ENCODE peak calls at places on chromosome 22, in ten cellular contexts. O is fibroblast of mammary gland, J is AG09309, P is A549, B is GM23338, H is kidney, I is cardiac fibroblast, W is fibroblast of lung, N is lower lobe of right lung, F is MM.1S. E is an unnamed sample.

GRCh38 chr22:41050873-41051272 is 41.5 kb upstream of the EP300 start:
- DNase-seq in O (peak; percentile 30), J (no peak), P (no peak), B (no peak), H (no peak), I (no peak), W (no peak), N (no peak), F (no peak), E (no peak)

GRCh38 chr22:23384451-23384850 is 195.6 kb downstream of the IGLL1 start:
- DNase-seq in O (no peak), J (no peak), P (no peak), B (no peak), H (peak; percentile 71), I (no peak), W (no peak), N (peak; percentile 49), F (no peak), E (no peak)

GRCh38 chr22:47587861-47588582 is 825.6 kb downstream of the TBC1D22A start:
- DNase-seq in O (no peak), J (no peak), P (no peak), B (no peak), H (no peak), I (no peak), W (no peak), N (no peak), F (no peak), E (no peak)

GRCh38 chr22:39530692-39531331 is 1.7 kb downstream of the RPS19BP1 start:
- DNase-seq in O (peak; percentile 56), J (no peak), P (no peak), B (peak; percentile 89), H (peak; percentile 57), I (peak; percentile 67), W (peak; percentile 54), N (peak; percentile 38), F (peak; percentile 60), E (no peak)

GRCh38 chr22:30290679-30291333 is 1.5 kb upstream of the CASTOR1 start:
- DNase-seq in O (peak; percentile 73), J (no peak), P (no peak), B (peak; percentile 41), H (peak; percentile 96), I (peak; percentile 87), W (peak; percentile 69), N (peak; percentile 87), F (no peak), E (no peak)

GRCh38 chr22:45878051-45878764 is 98.8 kb downstream of the WNT7B start:
- DNase-seq in O (no peak), J (no peak), P (no peak), B (no peak), H (peak; percentile 64), I (no peak), W (no peak), N (peak; percentile 38), F (no peak), E (no peak)

GRCh38 chr22:45454260-45454659 is 40.8 kb downstream of the RIBC2 start:
- DNase-seq in O (peak; percentile 95), J (peak; percentile 85), P (no peak), B (no peak), H (no peak), I (no peak), W (peak; percentile 67), N (no peak), F (no peak), E (no peak)

GRCh38 chr22:31082606-31083376 is 1.7 kb downstream of the SMTN start:
- DNase-seq in O (peak; percentile 77), J (no peak), P (peak; percentile 74), B (peak; percentile 79), H (peak; percentile 87), I (peak; percentile 79), W (peak; percentile 79), N (no peak), F (no peak), E (no peak)

GRCh38 chr22:27397948-27398330 is 403.6 kb downstream of the MN1 start:
- DNase-seq in O (peak; percentile 47), J (no peak), P (no peak), B (no peak), H (peak; percentile 88), I (peak; percentile 88), W (peak; percentile 85), N (peak; percentile 53), F (no peak), E (no peak)

GRCh38 chr22:23603266-23603665 is 23.2 kb upstream of the IGLL1 start:
- DNase-seq in O (no peak), J (no peak), P (no peak), B (no peak), H (no peak), I (no peak), W (no peak), N (no peak), F (no peak), E (no peak)

GRCh38 chr22:46036558-46037408 is 59.8 kb upstream of the WNT7B start:
- DNase-seq in O (peak; percentile 39), J (no peak), P (peak; percentile 69), B (peak; percentile 74), H (peak; percentile 82), I (peak; percentile 33), W (no peak), N (no peak), F (peak; percentile 78), E (no peak)

GRCh38 chr22:28822930-28823481 is 22.6 kb upstream of the XBP1 start:
- DNase-seq in O (no peak), J (no peak), P (no peak), B (no peak), H (peak; percentile 42), I (no peak), W (no peak), N (no peak), F (peak; percentile 97), E (no peak)

GRCh38 chr22:30866811-30867271 is 101.7 kb downstream of the MORC2 start:
- DNase-seq in O (no peak), J (no peak), P (peak; percentile 22), B (peak; percentile 35), H (peak; percentile 45), I (no peak), W (no peak), N (no peak), F (no peak), E (no peak)

GRCh38 chr22:46454910-46455269 is 82.5 kb downstream of the CELSR1 start:
- DNase-seq in O (no peak), J (no peak), P (peak; percentile 41), B (no peak), H (no peak), I (no peak), W (no peak), N (no peak), F (no peak), E (no peak)

GRCh38 chr22:46763051-46763705 is 728 bp downstream of the TBC1D22A start:
- DNase-seq in O (peak; percentile 20), J (no peak), P (no peak), B (peak; percentile 51), H (peak; percentile 88), I (peak; percentile 76), W (peak; percentile 8), N (peak; percentile 48), F (peak; percentile 28), E (no peak)

GRCh38 chr22:39236321-39237275 is 8.2 kb downstream of the PDGFB start:
- DNase-seq in O (no peak), J (no peak), P (no peak), B (no peak), H (peak; percentile 59), I (peak; percentile 39), W (no peak), N (peak; percentile 51), F (peak; percentile 95), E (no peak)

DNA sequence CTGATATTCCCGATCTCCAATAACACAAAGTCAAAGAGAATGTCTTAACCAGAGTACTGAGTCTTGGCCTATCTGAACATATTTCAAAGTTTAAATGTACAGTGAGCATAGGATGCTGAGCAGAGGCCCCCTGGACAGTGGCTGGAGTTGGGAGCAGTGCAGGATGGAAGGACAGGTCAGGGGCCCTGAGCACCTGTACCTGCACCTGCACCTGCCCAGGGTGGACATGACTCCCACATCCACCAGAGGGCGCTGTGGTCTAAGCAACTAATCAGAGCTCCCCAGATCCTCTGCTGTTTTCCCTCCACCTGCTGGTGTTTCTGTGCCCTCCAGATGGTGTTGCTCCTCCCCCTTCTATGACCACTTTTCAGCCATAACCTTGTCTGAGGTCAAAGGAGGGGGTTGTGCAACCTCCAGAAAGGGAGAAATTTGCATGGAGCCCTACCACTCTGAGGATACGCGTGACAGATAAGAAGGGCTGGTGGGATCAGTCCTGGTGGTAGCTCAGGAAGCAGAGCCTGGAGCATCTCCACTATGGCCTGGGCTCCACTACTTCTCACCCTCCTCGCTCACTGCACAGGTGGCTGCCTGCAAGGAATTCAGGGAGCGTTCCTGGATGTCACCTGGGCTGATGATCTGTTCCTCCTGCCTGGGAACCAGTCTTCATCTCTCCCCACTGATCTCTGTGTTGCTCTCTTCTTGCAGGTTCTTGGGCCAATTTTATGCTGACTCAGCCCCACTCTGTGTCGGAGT is 49.1 kb upstream of the VPREB1 start:
- DNase-seq in O (peak; percentile 57), J (no peak), P (peak; percentile 75), B (peak; percentile 96), H (no peak), I (peak; percentile 56), W (peak; percentile 49), N (peak; percentile 74), F (peak; percentile 97), E (peak; percentile 31)
- TF ChIP-seq CTCF in O (peak; percentile 75), J (peak; percentile 73), P (peak; percentile 64), B (peak; percentile 90), H (peak; percentile 76), I (peak; percentile 84), W (peak; percentile 44), N (peak; percentile 84), F (peak; percentile 97), E (peak; percentile 97)

GRCh38 chr22:50676211-50676636 is 3.6 kb downstream of the SHANK3 start:
- DNase-seq in O (no peak), J (no peak), P (no peak), B (no peak), H (no peak), I (no peak), W (no peak), N (no peak), F (no peak), E (no peak)
- H3K4me3 ChIP-seq in O (no peak overlapping the region), J (no peak overlapping the region), P (no peak overlapping the region), B (peak overlapping the region; percentile 61), H (peak overlapping the region; percentile 20), I (no peak overlapping the region), W (no peak overlapping the region), N (peak overlapping the region; percentile 58), F (no peak overlapping the region), E (no peak overlapping the region)

DNA sequence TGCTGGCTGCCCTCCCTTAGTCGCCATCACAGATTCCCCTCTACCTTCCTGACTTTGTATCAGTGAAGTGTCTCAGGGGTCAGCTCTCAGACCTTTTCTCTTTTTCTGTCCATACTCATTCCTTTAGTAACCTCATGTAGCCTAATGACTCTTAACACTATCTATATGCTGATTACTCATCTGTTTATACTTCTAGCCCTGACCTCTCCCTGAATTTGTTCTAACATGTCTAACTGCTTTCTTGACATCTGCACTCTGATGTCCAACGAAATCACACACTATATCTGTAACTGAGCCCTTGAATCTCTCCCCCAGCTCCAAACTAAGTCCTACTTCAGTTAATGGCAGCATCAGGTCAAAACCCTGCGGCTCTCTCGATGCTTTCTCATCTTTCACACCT is 135.8 kb upstream of the TIMP3 start:
- DNase-seq in O (peak; percentile 67), J (no peak), P (no peak), B (no peak), H (no peak), I (no peak), W (peak; percentile 72), N (no peak), F (no peak), E (no peak)
- TF ChIP-seq CTCF in O (no peak), J (no peak), P (no peak), B (no peak), H (no peak), I (no peak), W (no peak), N (no peak), F (no peak), E (no peak)

GRCh38 chr22:36737776-36738175 is 34.2 kb upstream of the CACNG2 start:
- DNase-seq in O (no peak), J (no peak), P (no peak), B (no peak), H (no peak), I (no peak), W (no peak), N (peak; percentile 80), F (no peak), E (no peak)
- H3K4me3 ChIP-seq in O (no peak overlapping the region), J (no peak overlapping the region), P (no peak overlapping the region), B (no peak overlapping the region), H (no peak overlapping the region), I (no peak overlapping the region), W (no peak overlapping the region), N (no peak overlapping the region), F (no peak overlapping the region), E (no peak overlapping the region)